ENCODE peak calls at places on chromosomes 5 and 9, in five cellular contexts. L is neural crest cell, V is right lobe of liver, I is HFFc6, R is kidney epithelial cell. M is an unnamed sample.

GRCh38 chr9:26579047-26579446 is 313.6 kb downstream of the CAAP1 start:
- DNase-seq in L (no peak), V (no peak), I (no peak), R (no peak), M (no peak)

GRCh38 chr5:79850316-79850822 is 140.7 kb downstream of the MTX3 start:
- DNase-seq in L (no peak), V (no peak), I (no peak), R (no peak), M (no peak)

GRCh38 chr5:140220032-140220697 is 45.2 kb downstream of the CYSTM1 start:
- DNase-seq in L (no peak), V (no peak), I (peak; percentile 41), R (peak; percentile 66), M (peak; percentile 46)

GRCh38 chr5:127957183-127957582 is 126.4 kb upstream of the SLC12A2 start:
- DNase-seq in L (no peak), V (no peak), I (peak; percentile 67), R (peak; percentile 42), M (no peak)

GRCh38 chr5:7976411-7977190 is 107.7 kb downstream of the MTRR start:
- DNase-seq in L (no peak), V (no peak), I (no peak), R (no peak), M (no peak)

GRCh38 chr5:68740204-68740910 is 353.5 kb upstream of the SLC30A5 start:
- DNase-seq in L (no peak), V (no peak), I (no peak), R (no peak), M (no peak)

GRCh38 chr9:20188616-20189212 is 399.9 kb upstream of the SLC24A2 start:
- DNase-seq in L (no peak), V (no peak), I (no peak), R (no peak), M (no peak)

GRCh38 chr5:36450229-36451024 is 148.7 kb upstream of the RANBP3L start:
- DNase-seq in L (no peak), V (no peak), I (peak; percentile 15), R (no peak), M (peak; percentile 78)

GRCh38 chr5:149645725-149646124 is 64.4 kb downstream of the ARHGEF37 start:
- DNase-seq in L (no peak), V (no peak), I (no peak), R (no peak), M (no peak)

GRCh38 chr9:25677301-25678146 is 720 bp downstream of the TUSC1 start:
- DNase-seq in L (no peak), V (peak; percentile 95), I (no peak), R (no peak), M (no peak)

GRCh38 chr5:114055810-114056476 is 305.9 kb upstream of the KCNN2 start:
- DNase-seq in L (no peak), V (no peak), I (no peak), R (no peak), M (no peak)

GRCh38 chr5:56649569-56649968 is 165.8 kb upstream of the MAP3K1 start:
- DNase-seq in L (no peak), V (no peak), I (no peak), R (no peak), M (no peak)

GRCh38 chr5:145362261-145362660 is 472.9 kb downstream of the PRELID2 start:
- DNase-seq in L (no peak), V (no peak), I (peak; percentile 85), R (peak; percentile 54), M (peak; percentile 27)

GRCh38 chr5:80782626-80783025 is 127.8 kb upstream of the DHFR start:
- DNase-seq in L (no peak), V (no peak), I (no peak), R (no peak), M (no peak)

GRCh38 chr9:117156150-117156688 is 258.6 kb downstream of the ASTN2 start:
- DNase-seq in L (no peak), V (no peak), I (no peak), R (no peak), M (no peak)

GRCh38 chr9:117164512-117164911 is 250.3 kb downstream of the ASTN2 start:
- DNase-seq in L (no peak), V (no peak), I (no peak), R (no peak), M (no peak)

GRCh38 chr9:117156771-117157535 is 257.9 kb downstream of the ASTN2 start:
- DNase-seq in L (no peak), V (no peak), I (no peak), R (no peak), M (no peak)

DNA sequence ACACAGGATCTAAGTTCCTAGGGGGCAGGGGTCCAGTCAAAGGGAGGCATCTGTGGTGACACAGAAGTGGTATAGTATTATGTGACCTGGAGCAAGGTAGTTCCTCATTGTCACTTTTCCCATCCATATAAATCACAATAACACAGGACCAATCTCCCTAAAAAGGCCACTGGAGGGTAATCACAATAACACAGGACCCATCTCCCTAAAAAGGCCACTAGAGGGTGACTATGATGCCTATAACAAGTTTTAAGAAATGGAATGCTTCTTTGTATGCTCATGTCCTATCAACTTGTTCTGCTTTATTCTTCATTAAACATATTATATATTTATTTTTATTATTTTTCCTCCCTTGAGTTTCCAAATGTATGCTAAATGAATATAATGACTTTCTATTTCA is 254.6 kb downstream of the ASTN2 start:
- DNase-seq in L (no peak), V (no peak), I (no peak), R (no peak), M (no peak)
- TF ChIP-seq CTCF in L (peak; percentile 26), V (peak; percentile 48), I (peak; percentile 52), R (peak; percentile 39), M (peak; percentile 20)

GRCh38 chr5:152164860-152165259 is 240.2 kb upstream of the GLRA1 start:
- DNase-seq in L (no peak), V (no peak), I (no peak), R (no peak), M (no peak)
- TF ChIP-seq CTCF in L (no peak), V (no peak), I (no peak), R (no peak), M (no peak)

DNA sequence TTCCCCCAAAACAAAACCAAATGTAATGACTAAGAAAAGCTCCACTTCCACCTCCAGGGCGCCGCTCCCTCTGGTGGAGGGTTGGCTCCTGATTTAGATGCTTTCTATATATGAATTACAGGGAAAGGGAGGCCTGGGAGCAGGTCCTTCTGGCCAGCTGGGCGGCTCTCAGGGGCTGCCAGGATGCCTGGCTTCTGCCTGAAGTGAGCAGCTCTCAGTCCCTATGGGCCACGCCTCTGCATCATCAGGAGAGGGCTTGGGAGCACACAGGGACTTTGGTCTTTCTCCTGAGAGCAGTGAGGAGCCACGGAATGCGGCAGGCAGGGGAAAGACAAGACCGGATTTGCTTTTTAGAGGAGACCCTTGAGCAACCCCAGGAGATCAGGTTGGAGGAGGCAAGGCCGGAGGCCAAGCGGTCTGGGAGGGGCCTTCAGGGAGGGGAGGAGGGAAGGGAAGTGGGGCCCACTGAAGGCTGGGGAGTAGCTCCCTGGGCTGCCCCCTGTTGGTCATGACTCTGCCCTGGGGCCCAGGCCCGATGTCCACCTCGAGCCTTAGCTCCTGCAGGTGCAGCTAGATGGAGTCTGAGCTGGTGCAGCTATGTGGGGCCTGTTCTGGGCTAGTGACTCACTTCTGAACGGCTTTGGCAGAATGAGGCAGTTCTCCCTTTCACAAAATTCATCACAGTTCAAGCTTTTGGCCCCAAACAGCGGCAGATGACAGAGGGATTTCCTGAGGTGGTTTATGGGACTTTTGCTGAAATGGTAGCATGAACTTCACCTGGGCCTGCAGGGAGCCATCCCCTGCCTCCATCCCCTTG is 11.3 kb upstream of the GRHPR start:
- DNase-seq in L (no peak), V (no peak), I (peak; percentile 23), R (no peak), M (no peak)
- TF ChIP-seq CTCF in L (peak; percentile 44), V (peak; percentile 9), I (peak; percentile 75), R (peak; percentile 21), M (peak; percentile 41)

GRCh38 chr5:313806-314376 is 7.6 kb upstream of the AHRR start:
- DNase-seq in L (no peak), V (no peak), I (no peak), R (no peak), M (no peak)

GRCh38 chr5:310941-311434 is 10.5 kb upstream of the AHRR start:
- DNase-seq in L (no peak), V (peak; percentile 42), I (no peak), R (peak; percentile 55), M (no peak)

GRCh38 chr5:313265-313664 is 8.2 kb upstream of the AHRR start:
- DNase-seq in L (no peak), V (no peak), I (no peak), R (no peak), M (no peak)

GRCh38 chr5:311963-312362 is 9.6 kb upstream of the AHRR start:
- DNase-seq in L (no peak), V (no peak), I (no peak), R (no peak), M (no peak)

GRCh38 chr5:312845-313244 is 8.7 kb upstream of the AHRR start:
- DNase-seq in L (no peak), V (no peak), I (no peak), R (no peak), M (no peak)
- TF ChIP-seq CTCF in L (no peak), V (no peak), I (no peak), R (no peak), M (no peak)

GRCh38 chr5:172769598-172770373 is 1.2 kb downstream of the DUSP1 start:
- DNase-seq in L (no peak), V (peak; percentile 73), I (peak; percentile 49), R (no peak), M (no peak)

GRCh38 chr5:172769324-172769597 is 1.7 kb downstream of the DUSP1 start:
- DNase-seq in L (no peak), V (no peak), I (no peak), R (no peak), M (no peak)

GRCh38 chr5:172770675-172771438 is at the start of gene DUSP1:
- DNase-seq in L (peak; percentile 95), V (peak; percentile 99), I (peak; percentile 97), R (no peak), M (peak; percentile 84)

GRCh38 chr5:172771439-172772111 is 580 bp upstream of the DUSP1 start:
- DNase-seq in L (no peak), V (no peak), I (no peak), R (no peak), M (peak; percentile 53)

DNA sequence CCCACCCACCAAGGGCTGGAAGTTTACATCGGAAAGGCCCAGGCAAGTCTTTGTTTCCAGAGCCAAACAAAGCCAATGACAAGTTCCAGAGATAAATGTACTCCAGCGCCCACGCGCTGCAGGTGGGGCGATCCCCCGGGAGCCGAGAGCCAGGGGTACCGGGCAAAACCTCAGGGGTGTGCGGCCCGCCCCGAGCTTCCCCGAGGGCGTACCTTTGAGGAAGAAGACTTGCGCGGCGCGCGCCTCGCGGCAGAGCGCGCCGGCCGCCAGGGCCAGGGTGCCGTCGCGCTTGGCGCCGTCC is 671 bp downstream of the DUSP1 start:
- DNase-seq in L (no peak), V (peak; percentile 76), I (no peak), R (no peak), M (no peak)
- TF ChIP-seq CTCF in L (no peak), V (no peak), I (no peak), R (no peak), M (no peak)

GRCh38 chr9:2120926-2121689 is 106.0 kb downstream of the SMARCA2 start:
- DNase-seq in L (no peak), V (no peak), I (peak; percentile 67), R (no peak), M (no peak)
- TF ChIP-seq CTCF in L (no peak), V (peak; percentile 8), I (peak; percentile 57), R (no peak), M (peak; percentile 25)

DNA sequence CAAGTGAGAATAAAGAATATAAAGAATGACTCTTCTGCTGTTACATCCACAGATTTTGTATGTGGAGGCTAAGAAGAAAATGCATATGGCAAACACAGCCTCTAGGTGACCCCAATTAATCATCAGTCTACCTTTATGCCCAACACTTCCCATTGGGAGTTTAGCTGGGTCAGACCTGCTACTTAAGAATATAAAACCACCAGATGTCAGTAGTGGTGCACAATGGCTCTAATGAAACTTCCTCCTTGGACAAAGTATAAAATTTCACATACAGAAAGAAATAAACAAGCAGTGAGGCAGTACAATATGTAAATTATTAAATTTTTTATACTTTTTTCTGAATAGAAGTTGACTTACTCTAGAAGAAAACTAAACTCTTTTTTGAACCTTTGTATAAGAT is 539.9 kb downstream of the BRINP1 start:
- DNase-seq in L (no peak), V (no peak), I (no peak), R (peak; percentile 10), M (no peak)
- TF ChIP-seq CTCF in L (peak; percentile 57), V (peak; percentile 18), I (peak; percentile 48), R (peak; percentile 57), M (peak; percentile 19)

M was measured in PC-9.